ENCODE peak calls at places on chromosome 15, in four cellular contexts. One of them, this sample, is unnamed.

GRCh38 chr15:90915216-90915807 is 12.2 kb downstream of the MAN2A2 start:
- DNase-seq in astrocyte: no peak
- DNase-seq in ovary: no peak
- DNase-seq in GM23248: no peak
- DNase-seq in this sample: peak; percentile 35

GRCh38 chr15:63135281-63135680 is 13.6 kb downstream of the LACTB start:
- DNase-seq in astrocyte: no peak
- DNase-seq in ovary: no peak
- DNase-seq in GM23248: no peak
- DNase-seq in this sample: no peak

GRCh38 chr15:89129123-89129815 is 41.0 kb downstream of the ABHD2 start:
- DNase-seq in GM23248: peak; percentile 55
- DNase-seq in ovary: peak; percentile 65
- DNase-seq in astrocyte: no peak
- DNase-seq in this sample: peak; percentile 66

GRCh38 chr15:82709081-82709420 is 624 bp downstream of the AP3B2 start:
- DNase-seq in GM23248: no peak
- DNase-seq in ovary: no peak
- DNase-seq in astrocyte: no peak
- DNase-seq in this sample: no peak

GRCh38 chr15:54854667-54855066 is 342.1 kb downstream of the RSL24D1 start:
- DNase-seq in astrocyte: no peak
- DNase-seq in GM23248: no peak
- DNase-seq in ovary: no peak
- DNase-seq in this sample: no peak

GRCh38 chr15:61264986-61265385 is 35.9 kb upstream of the RORA start:
- DNase-seq in GM23248: no peak
- DNase-seq in astrocyte: no peak
- DNase-seq in ovary: no peak
- DNase-seq in this sample: no peak

GRCh38 chr15:55434989-55435825 is 26.9 kb downstream of the PIERCE2 start:
- DNase-seq in astrocyte: peak; percentile 29
- DNase-seq in GM23248: peak; percentile 78
- DNase-seq in ovary: no peak
- DNase-seq in this sample: no peak

GRCh38 chr15:57334257-57334656 is 42.0 kb upstream of the CGNL1 start:
- DNase-seq in ovary: no peak
- DNase-seq in GM23248: peak; percentile 37
- DNase-seq in astrocyte: peak; percentile 43
- DNase-seq in this sample: no peak

GRCh38 chr15:34754171-34754580 is 622 bp downstream of the GJD2 start:
- DNase-seq in ovary: no peak
- DNase-seq in astrocyte: no peak
- DNase-seq in GM23248: no peak
- DNase-seq in this sample: no peak

GRCh38 chr15:51405646-51406194 is 64.3 kb downstream of the GLDN start:
- DNase-seq in GM23248: no peak
- DNase-seq in ovary: no peak
- DNase-seq in astrocyte: no peak
- DNase-seq in this sample: no peak

GRCh38 chr15:32718082-32718821 is 448 bp downstream of the GREM1 start:
- DNase-seq in ovary: no peak
- DNase-seq in astrocyte: no peak
- DNase-seq in GM23248: peak; percentile 74
- DNase-seq in this sample: peak; percentile 17

GRCh38 chr15:69056365-69056764 is 41.9 kb downstream of the NOX5 start:
- DNase-seq in GM23248: peak; percentile 36
- DNase-seq in ovary: no peak
- DNase-seq in astrocyte: no peak
- DNase-seq in this sample: no peak

GRCh38 chr15:98896002-98896721 is 111.4 kb downstream of the PGPEP1L start:
- DNase-seq in ovary: no peak
- DNase-seq in GM23248: peak; percentile 83
- DNase-seq in astrocyte: peak; percentile 90
- DNase-seq in this sample: no peak

GRCh38 chr15:84889991-84890669 is 5.7 kb downstream of the SLC28A1 start:
- DNase-seq in GM23248: no peak
- DNase-seq in astrocyte: no peak
- DNase-seq in ovary: no peak
- DNase-seq in this sample: no peak

GRCh38 chr15:88193415-88193814 is 63.1 kb downstream of the NTRK3 start:
- DNase-seq in GM23248: no peak
- DNase-seq in astrocyte: no peak
- DNase-seq in ovary: no peak
- DNase-seq in this sample: no peak

GRCh38 chr15:45919806-45920205 is 285.0 kb downstream of the SQOR start:
- DNase-seq in astrocyte: peak; percentile 71
- DNase-seq in GM23248: peak; percentile 1
- DNase-seq in ovary: no peak
- DNase-seq in this sample: no peak

GRCh38 chr15:62450061-62450460 is 285.0 kb upstream of the C2CD4B start:
- DNase-seq in ovary: no peak
- DNase-seq in astrocyte: no peak
- DNase-seq in GM23248: no peak
- DNase-seq in this sample: no peak

GRCh38 chr15:36414670-36415069 is 164.8 kb upstream of the CDIN1 start:
- DNase-seq in ovary: no peak
- DNase-seq in GM23248: peak; percentile 26
- DNase-seq in astrocyte: peak; percentile 48
- DNase-seq in this sample: no peak

GRCh38 chr15:39622660-39623549 is 42.0 kb downstream of the THBS1 start:
- DNase-seq in astrocyte: no peak
- DNase-seq in GM23248: no peak
- DNase-seq in ovary: no peak
- DNase-seq in this sample: no peak

GRCh38 chr15:81789403-81789802 is 256.4 kb downstream of the MEX3B start:
- DNase-seq in GM23248: no peak
- DNase-seq in ovary: no peak
- DNase-seq in astrocyte: no peak
- DNase-seq in this sample: no peak

GRCh38 chr15:99906793-99907192 is 173.6 kb upstream of the LYSMD4 start:
- DNase-seq in astrocyte: no peak
- DNase-seq in GM23248: no peak
- DNase-seq in ovary: no peak
- DNase-seq in this sample: no peak

GRCh38 chr15:40582726-40583246 is 11.3 kb upstream of the KNL1 start:
- DNase-seq in ovary: no peak
- DNase-seq in astrocyte: no peak
- DNase-seq in GM23248: peak; percentile 4
- DNase-seq in this sample: no peak

GRCh38 chr15:60400957-60401356 is 3.2 kb upstream of the ANXA2 start:
- DNase-seq in astrocyte: no peak
- DNase-seq in ovary: no peak
- DNase-seq in GM23248: peak; percentile 61
- DNase-seq in this sample: no peak

GRCh38 chr15:77409259-77410156 is 10.4 kb downstream of the PEAK1 start:
- DNase-seq in ovary: no peak
- DNase-seq in GM23248: no peak
- DNase-seq in astrocyte: no peak
- DNase-seq in this sample: no peak

GRCh38 chr15:31276596-31277298 is 49.9 kb upstream of the KLF13 start:
- DNase-seq in astrocyte: no peak
- DNase-seq in GM23248: no peak
- DNase-seq in ovary: peak; percentile 15
- DNase-seq in this sample: peak; percentile 6

GRCh38 chr15:85412956-85413854 is 32.8 kb downstream of the AKAP13 start:
- DNase-seq in GM23248: peak; percentile 94
- DNase-seq in astrocyte: peak; percentile 90
- DNase-seq in ovary: no peak
- DNase-seq in this sample: peak; percentile 77

GRCh38 chr15:31078461-31078860 is 23.1 kb downstream of the TRPM1 start:
- DNase-seq in astrocyte: no peak
- DNase-seq in GM23248: no peak
- DNase-seq in ovary: no peak
- DNase-seq in this sample: no peak

GRCh38 chr15:59367022-59367451 is 5.6 kb downstream of the MYO1E start:
- DNase-seq in ovary: no peak
- DNase-seq in GM23248: peak; percentile 25
- DNase-seq in astrocyte: no peak
- DNase-seq in this sample: no peak

DNA sequence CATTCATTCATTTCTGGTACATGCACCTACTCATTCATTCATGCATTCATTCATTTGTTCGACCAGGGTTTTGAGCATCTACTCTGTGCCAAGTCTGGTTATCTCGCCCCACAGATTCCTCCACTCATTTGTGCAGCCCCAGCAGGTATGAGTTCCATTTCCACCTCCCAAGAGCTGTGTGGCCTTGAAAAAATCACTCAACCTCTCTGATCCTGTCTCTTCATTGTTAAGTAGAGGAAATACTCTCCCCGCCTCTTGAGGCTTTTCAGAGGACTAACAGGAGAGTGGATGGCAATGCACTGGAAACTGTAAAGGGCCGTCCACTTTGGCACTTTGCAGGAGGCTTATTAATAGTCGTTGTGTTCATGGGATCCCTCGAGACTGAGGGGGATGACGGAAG is 61.8 kb downstream of the CYP11A1 start:
- DNase-seq in ovary: no peak
- DNase-seq in GM23248: no peak
- DNase-seq in astrocyte: no peak
- DNase-seq in this sample: no peak
- H3K4me1 ChIP-seq in ovary: peaks cover 3% of the 10 kb centered on the region
- H3K4me1 ChIP-seq in GM23248: no peaks in the 10 kb centered on the region
- H3K4me1 ChIP-seq in astrocyte: peaks cover 10% of the 10 kb centered on the region
- H3K4me1 ChIP-seq in this sample: no peaks in the 10 kb centered on the region

GRCh38 chr15:101054116-101054515 is 135.0 kb downstream of the LRRK1 start:
- DNase-seq in GM23248: no peak
- DNase-seq in ovary: no peak
- DNase-seq in astrocyte: no peak
- DNase-seq in this sample: no peak

GRCh38 chr15:101056366-101057334 is 137.5 kb downstream of the LRRK1 start:
- DNase-seq in GM23248: no peak
- DNase-seq in ovary: no peak
- DNase-seq in astrocyte: no peak
- DNase-seq in this sample: no peak

GRCh38 chr15:101053261-101053660 is 134.1 kb downstream of the LRRK1 start:
- DNase-seq in astrocyte: no peak
- DNase-seq in ovary: no peak
- DNase-seq in GM23248: no peak
- DNase-seq in this sample: no peak

GRCh38 chr15:101055411-101055810 is 136.3 kb downstream of the LRRK1 start:
- DNase-seq in astrocyte: no peak
- DNase-seq in ovary: no peak
- DNase-seq in GM23248: no peak
- DNase-seq in this sample: no peak

DNA sequence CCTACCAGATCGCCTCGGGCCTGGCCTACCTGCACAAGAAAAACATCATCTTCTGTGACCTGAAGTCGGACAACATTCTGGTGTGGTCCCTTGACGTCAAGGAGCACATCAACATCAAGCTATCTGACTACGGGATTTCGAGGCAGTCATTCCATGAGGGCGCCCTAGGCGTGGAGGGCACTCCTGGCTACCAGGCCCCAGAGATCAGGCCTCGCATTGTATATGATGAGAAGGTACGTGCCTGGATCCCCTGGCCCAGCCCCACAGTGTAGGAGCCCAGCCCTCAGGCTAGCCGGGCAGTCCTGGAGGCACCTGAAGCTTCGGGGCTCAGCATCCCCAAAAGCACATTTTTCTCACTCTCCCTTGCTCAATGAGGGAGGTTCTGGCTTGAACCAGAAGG is 135.8 kb downstream of the LRRK1 start:
- DNase-seq in GM23248: no peak
- DNase-seq in ovary: no peak
- DNase-seq in astrocyte: no peak
- DNase-seq in this sample: no peak
- H3K4me1 ChIP-seq in GM23248: no peaks in the 10 kb centered on the region
- H3K4me1 ChIP-seq in ovary: peaks cover 3% of the 10 kb centered on the region
- H3K4me1 ChIP-seq in astrocyte: no peaks in the 10 kb centered on the region
- H3K4me1 ChIP-seq in this sample: no peaks in the 10 kb centered on the region

GRCh38 chr15:67083135-67083766 is 17.8 kb downstream of the SMAD3 start:
- DNase-seq in astrocyte: no peak
- DNase-seq in GM23248: peak; percentile 74
- DNase-seq in ovary: no peak
- DNase-seq in this sample: no peak

GRCh38 chr15:67084561-67084960 is 19.2 kb downstream of the SMAD3 start:
- DNase-seq in GM23248: no peak
- DNase-seq in astrocyte: no peak
- DNase-seq in ovary: no peak
- DNase-seq in this sample: no peak

GRCh38 chr15:67086650-67086941 is 21.2 kb downstream of the SMAD3 start:
- DNase-seq in ovary: no peak
- DNase-seq in GM23248: no peak
- DNase-seq in astrocyte: no peak
- DNase-seq in this sample: no peak

GRCh38 chr15:67085818-67086649 is 20.6 kb downstream of the SMAD3 start:
- DNase-seq in ovary: no peak
- DNase-seq in GM23248: peak; percentile 92
- DNase-seq in astrocyte: peak; percentile 96
- DNase-seq in this sample: no peak

DNA sequence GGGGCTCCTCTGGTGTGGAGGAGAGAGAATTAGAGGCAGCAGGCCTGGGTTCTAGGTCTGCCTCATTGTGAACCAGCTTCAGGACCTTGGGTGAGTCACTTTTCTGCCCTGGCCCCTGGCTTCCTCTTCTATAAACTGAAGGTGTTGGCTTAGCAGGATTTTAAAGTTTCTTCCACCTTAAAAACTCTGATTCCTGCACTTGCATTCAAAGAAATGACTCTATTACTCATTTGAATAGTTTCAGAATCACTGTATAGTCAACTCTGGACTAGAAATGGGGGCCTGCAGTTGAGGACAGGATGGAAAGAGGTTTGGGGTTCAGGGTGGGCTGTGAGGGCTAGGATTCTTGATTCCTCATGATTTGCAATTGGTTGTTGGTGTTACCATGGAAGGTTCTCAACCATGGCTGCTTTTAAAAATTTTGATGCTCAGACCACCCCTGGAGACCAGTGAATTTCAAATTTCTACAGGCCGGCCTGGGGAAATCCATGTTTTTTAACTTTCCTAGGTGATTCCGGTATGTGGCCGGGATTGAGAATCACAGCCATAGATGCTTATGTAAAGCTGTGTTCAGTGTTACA is 19.9 kb downstream of the SMAD3 start:
- DNase-seq in astrocyte: no peak
- DNase-seq in GM23248: peak; percentile 37
- DNase-seq in ovary: no peak
- DNase-seq in this sample: no peak
- H3K4me1 ChIP-seq in astrocyte: peaks cover 91% of the 10 kb centered on the region
- H3K4me1 ChIP-seq in GM23248: peaks cover 70% of the 10 kb centered on the region
- H3K4me1 ChIP-seq in ovary: peaks cover 55% of the 10 kb centered on the region
- H3K4me1 ChIP-seq in this sample: peaks cover 61% of the 10 kb centered on the region

DNA sequence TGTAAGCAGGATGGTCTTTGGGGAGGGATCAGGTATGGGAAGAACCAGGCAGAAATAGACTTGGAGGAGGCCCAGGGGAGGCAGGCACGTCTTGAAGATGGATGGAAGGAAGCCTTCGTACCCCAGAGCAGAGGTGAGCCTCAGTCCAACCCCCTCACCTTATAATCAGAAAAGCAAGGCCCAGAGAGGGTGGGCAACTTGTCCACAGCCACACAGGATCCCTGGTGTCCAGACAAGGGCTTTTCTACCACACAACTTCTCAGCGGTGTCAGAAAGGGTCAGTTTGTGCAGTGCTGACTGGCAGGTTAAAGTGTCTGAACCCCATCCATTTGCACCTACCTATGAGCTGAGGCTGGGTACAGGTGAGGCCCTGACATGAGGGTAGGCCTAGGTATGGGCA is 8.7 kb downstream of the IGDCC3 start:
- DNase-seq in GM23248: no peak
- DNase-seq in ovary: no peak
- DNase-seq in astrocyte: no peak
- DNase-seq in this sample: no peak
- H3K4me1 ChIP-seq in GM23248: no peaks in the 10 kb centered on the region
- H3K4me1 ChIP-seq in ovary: no peaks in the 10 kb centered on the region
- H3K4me1 ChIP-seq in astrocyte: no peaks in the 10 kb centered on the region
- H3K4me1 ChIP-seq in this sample: no peaks in the 10 kb centered on the region

This sample was measured in transverse colon.